ENCODE peak calls at places on chromosomes 5 and 9, in seven cellular contexts. X is AG04450; Z is HFFc6; F is NCI-H1417; W is activated CD4-positive, CD25-positive, alpha-beta regulatory T cell; G is HT-29; M is stimulated activated CD8-positive, alpha-beta memory T cell treated with anti-CD3 and anti-CD28 coated beads, Interleukin-12 subunit alpha, Interleukin-12 subunit beta, amount 100 ng/mL, for 4 hours. T is an unnamed sample.

GRCh38 chr9:126240835-126241234 is 85.8 kb upstream of the MVB12B start:
- DNase-seq in X (no peak), Z (no peak), F (no peak), W (no peak), G (no peak), M (no peak), T (peak)

GRCh38 chr9:130785940-130786500 is 49.0 kb upstream of the ABL1 start:
- DNase-seq in X (no peak), Z (no peak), F (no peak), W (no peak), G (no peak), M (no peak), T (no peak)

GRCh38 chr5:138601444-138601843 is 26.2 kb upstream of the HSPA9 start:
- DNase-seq in X (peak), Z (peak), F (no peak), W (no peak), G (no peak), M (no peak), T (no peak)

GRCh38 chr5:135398160-135398854 is 724 bp downstream of the MACROH2A1 start:
- DNase-seq in X (no peak), Z (no peak), F (peak), W (no peak), G (peak), M (peak), T (peak)

GRCh38 chr9:126756876-126757415 is 47.9 kb upstream of the ZBTB43 start:
- DNase-seq in X (no peak), Z (no peak), F (peak), W (no peak), G (no peak), M (no peak), T (no peak)

GRCh38 chr9:16515879-16516289 is 354.6 kb downstream of the BNC2 start:
- DNase-seq in X (no peak), Z (peak), F (no peak), W (no peak), G (no peak), M (no peak), T (no peak)

GRCh38 chr9:77679696-77680359 is 31.7 kb upstream of the GNA14 start:
- DNase-seq in X (no peak), Z (no peak), F (no peak), W (no peak), G (no peak), M (no peak), T (no peak)

GRCh38 chr9:122950263-122950662 is 9.4 kb downstream of the RABGAP1 start:
- DNase-seq in X (no peak), Z (no peak), F (no peak), W (no peak), G (no peak), M (no peak), T (no peak)

GRCh38 chr9:83714316-83714715 is 6.6 kb upstream of the UBQLN1 start:
- DNase-seq in X (no peak), Z (no peak), F (no peak), W (no peak), G (no peak), M (no peak), T (no peak)

GRCh38 chr9:1233568-1233967 is 183.4 kb downstream of the DMRT2 start:
- DNase-seq in X (no peak), Z (no peak), F (no peak), W (no peak), G (no peak), M (no peak), T (no peak)

GRCh38 chr9:72149231-72149975 is at the start of gene GDA:
- DNase-seq in X (no peak), Z (no peak), F (no peak), W (no peak), G (peak), M (no peak), T (peak)

GRCh38 chr9:28166179-28166578 is 592.9 kb upstream of the C9orf72 start:
- DNase-seq in X (no peak), Z (no peak), F (no peak), W (no peak), G (no peak), M (no peak), T (no peak)

GRCh38 chr5:160961030-160961429 is 109.0 kb upstream of the ATP10B start:
- DNase-seq in X (no peak), Z (no peak), F (no peak), W (no peak), G (no peak), M (no peak), T (no peak)

GRCh38 chr9:16136961-16137360 is 584.1 kb downstream of the CCDC171 start:
- DNase-seq in X (no peak), Z (peak), F (no peak), W (no peak), G (no peak), M (no peak), T (peak)

GRCh38 chr5:140595538-140595937 is 30.9 kb downstream of the SLC35A4 start:
- DNase-seq in X (no peak), Z (no peak), F (no peak), W (no peak), G (peak), M (no peak), T (no peak)

GRCh38 chr5:62178258-62178657 is 127.7 kb upstream of the KIF2A start:
- DNase-seq in X (no peak), Z (no peak), F (no peak), W (no peak), G (no peak), M (no peak), T (no peak)

GRCh38 chr5:56827043-56827442 is 11.7 kb downstream of the MAP3K1 start:
- DNase-seq in X (no peak), Z (no peak), F (no peak), W (no peak), G (peak), M (no peak), T (no peak)